ENCODE peak calls at places on chromosome X, in five cellular contexts. T is GM12878, E is HEK293T, P is SK-N-SH, M is HepG2. F is an unnamed sample.

GRCh38 chrX:51496501-51497291 is at the start of gene NUDT11:
- DNase-seq in T (no peak), E (peak; percentile 62), P (peak; percentile 80), M (no peak), F (peak; percentile 44)

GRCh38 chrX:97367149-97367548 is 483.4 kb downstream of the RPA4 start:
- DNase-seq in T (no peak), E (no peak), P (no peak), M (no peak), F (no peak)

GRCh38 chrX:148500428-148501120 is at the start of gene AFF2:
- DNase-seq in T (no peak), E (peak; percentile 47), P (peak; percentile 54), M (no peak), F (no peak)

GRCh38 chrX:121781991-121782390 is 734.6 kb downstream of the GLUD2 start:
- DNase-seq in T (no peak), E (no peak), P (no peak), M (no peak), F (no peak)

GRCh38 chrX:70444326-70445196 is at the start of gene DLG3:
- DNase-seq in T (no peak), E (peak; percentile 50), P (peak; percentile 84), M (no peak), F (peak; percentile 57)

GRCh38 chrX:10296581-10296980 is 139.8 kb downstream of the CLCN4 start:
- DNase-seq in T (no peak), E (no peak), P (no peak), M (no peak), F (no peak)

GRCh38 chrX:41723821-41724220 is at the start of gene GPR82:
- DNase-seq in T (no peak), E (no peak), P (no peak), M (no peak), F (no peak)

GRCh38 chrX:83469551-83469950 is 38.5 kb upstream of the POU3F4 start:
- DNase-seq in T (no peak), E (peak; percentile 26), P (peak; percentile 15), M (peak; percentile 6), F (peak; percentile 1)

GRCh38 chrX:44344194-44344593 is 722 bp upstream of the EFHC2 start:
- DNase-seq in T (no peak), E (no peak), P (no peak), M (no peak), F (peak; percentile 62)

GRCh38 chrX:1535241-1536041 is 1.5 kb downstream of the P2RY8 start:
- DNase-seq in T (peak; percentile 62), E (no peak), P (no peak), M (no peak), F (no peak)

GRCh38 chrX:131217878-131218486 is 71.1 kb downstream of the IGSF1 start:
- DNase-seq in T (no peak), E (no peak), P (no peak), M (peak; percentile 1), F (no peak)
- TF ChIP-seq FOXM1 in T (no peak), E (no peak), P (no peak), M (no peak), F (no peak)

GRCh38 chrX:72430405-72430968 is 124.8 kb upstream of the CITED1 start:
- DNase-seq in T (no peak), E (no peak), P (no peak), M (no peak), F (no peak)
- TF ChIP-seq FOXM1 in T (no peak), E (no peak), P (no peak), M (no peak), F (no peak)

GRCh38 chrX:69036674-69037573 is 128.3 kb downstream of the PJA1 start:
- DNase-seq in T (no peak), E (no peak), P (no peak), M (no peak), F (no peak)

GRCh38 chrX:69033936-69034335 is 131.3 kb downstream of the PJA1 start:
- DNase-seq in T (no peak), E (peak; percentile 3), P (no peak), M (no peak), F (no peak)

GRCh38 chrX:69032601-69033000 is 132.7 kb downstream of the PJA1 start:
- DNase-seq in T (no peak), E (peak; percentile 7), P (no peak), M (no peak), F (no peak)

GRCh38 chrX:69031971-69032391 is 133.3 kb downstream of the PJA1 start:
- DNase-seq in T (no peak), E (peak; percentile 1), P (no peak), M (no peak), F (no peak)

GRCh38 chrX:69034451-69034850 is 130.8 kb downstream of the PJA1 start:
- DNase-seq in T (no peak), E (no peak), P (no peak), M (no peak), F (no peak)
- TF ChIP-seq FOXM1 in T (no peak), E (no peak), P (no peak), M (no peak), F (no peak)

GRCh38 chrX:46228389-46228788 is 316.8 kb downstream of the ZNF674 start:
- DNase-seq in T (no peak), E (no peak), P (no peak), M (no peak), F (no peak)
- TF ChIP-seq FOXM1 in T (no peak), E (no peak), P (no peak), M (no peak), F (no peak)

GRCh38 chrX:125532411-125533089 is 212.9 kb downstream of the TEX13C start:
- DNase-seq in T (no peak), E (no peak), P (no peak), M (no peak), F (no peak)
- TF ChIP-seq FOXM1 in T (no peak), E (no peak), P (no peak), M (no peak), F (no peak)

GRCh38 chrX:38656350-38656915 is 95.1 kb downstream of the TSPAN7 start:
- DNase-seq in T (no peak), E (no peak), P (no peak), M (no peak), F (no peak)

GRCh38 chrX:38654302-38654701 is 93.0 kb downstream of the TSPAN7 start:
- DNase-seq in T (no peak), E (peak; percentile 42), P (peak; percentile 35), M (peak; percentile 36), F (peak; percentile 22)

GRCh38 chrX:38661561-38661960 is 100.2 kb downstream of the TSPAN7 start:
- DNase-seq in T (peak; percentile 38), E (no peak), P (no peak), M (no peak), F (no peak)

GRCh38 chrX:38660395-38661179 is 99.2 kb downstream of the TSPAN7 start:
- DNase-seq in T (no peak), E (no peak), P (no peak), M (peak; percentile 12), F (no peak)

DNA sequence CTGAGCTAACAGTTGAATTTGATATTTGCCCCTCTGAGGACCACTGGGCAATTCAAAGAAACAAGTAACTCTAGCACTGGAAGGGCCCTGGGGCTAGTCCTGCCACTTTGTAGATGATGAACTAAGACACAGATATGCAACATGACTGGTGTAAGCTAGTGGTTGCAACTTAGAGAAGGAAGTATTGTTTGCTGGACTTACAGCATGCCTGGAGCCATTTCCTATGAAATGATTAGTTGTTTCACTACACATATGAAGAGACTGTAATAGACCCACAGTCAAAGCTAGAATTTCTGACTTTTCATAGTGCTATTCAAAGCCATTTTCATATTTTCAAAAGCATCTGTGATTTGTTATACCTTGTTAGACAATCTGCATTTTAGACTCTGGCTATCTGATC is 96.2 kb downstream of the TSPAN7 start:
- DNase-seq in T (no peak), E (no peak), P (no peak), M (no peak), F (no peak)
- TF ChIP-seq FOXM1 in T (no peak), E (no peak), P (no peak), M (no peak), F (no peak)

GRCh38 chrX:13759152-13759718 is 24.7 kb downstream of the OFD1 start:
- DNase-seq in T (peak; percentile 70), E (no peak), P (no peak), M (no peak), F (no peak)

GRCh38 chrX:13760428-13760827 is 25.9 kb downstream of the OFD1 start:
- DNase-seq in T (no peak), E (no peak), P (no peak), M (no peak), F (no peak)

GRCh38 chrX:13762015-13762414 is 27.5 kb downstream of the OFD1 start:
- DNase-seq in T (no peak), E (no peak), P (no peak), M (no peak), F (no peak)

GRCh38 chrX:13763489-13763888 is 28.9 kb downstream of the OFD1 start:
- DNase-seq in T (no peak), E (no peak), P (no peak), M (no peak), F (no peak)

DNA sequence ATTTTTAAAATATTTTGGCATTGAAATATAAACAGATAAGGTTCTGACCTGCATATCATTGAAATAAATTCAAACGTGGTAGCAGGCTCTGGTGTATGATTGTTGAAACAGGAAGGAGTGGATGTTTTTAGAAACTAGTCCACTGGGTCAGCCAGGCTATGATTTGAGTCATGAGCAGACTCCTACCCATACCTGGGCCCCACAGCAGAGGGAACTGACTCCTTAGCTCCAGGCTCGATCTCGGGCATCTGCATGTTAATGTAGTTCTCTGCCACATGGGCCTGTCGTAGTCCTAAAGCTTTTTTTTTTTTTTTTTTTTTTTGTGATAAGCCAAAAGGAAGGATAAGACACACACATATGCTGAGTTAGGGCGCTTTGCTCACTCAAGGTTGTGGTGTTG is 27.1 kb downstream of the OFD1 start:
- DNase-seq in T (no peak), E (no peak), P (peak; percentile 13), M (no peak), F (peak; percentile 8)
- TF ChIP-seq FOXM1 in T (peak; percentile 38), E (no peak), P (no peak), M (no peak), F (no peak)